ENCODE peak calls at places on chromosomes 13 and 19, in ten cellular contexts. C, M, K, G, U, V, N, I, F and E are unnamed samples.

GRCh38 chr13:38575427-38575826 is 111.5 kb upstream of the FREM2 start:
- DNase-seq in V (no peak), F (no peak), K (no peak), C (no peak), M (no peak), N (no peak), U (no peak), I (no peak), G (no peak), E (no peak)

GRCh38 chr13:22777207-22777606 is 403.6 kb upstream of the SGCG start:
- DNase-seq in G (no peak), N (no peak), V (no peak), M (no peak), F (no peak), U (no peak), K (no peak), C (no peak), I (no peak), E (no peak)

GRCh38 chr13:113457510-113457909 is 4.2 kb upstream of the ADPRHL1 start:
- DNase-seq in G (no peak), K (no peak), U (no peak), C (no peak), F (no peak), M (no peak), V (no peak), I (no peak), N (no peak), E (no peak)

GRCh38 chr19:17347877-17348276 is 10.5 kb downstream of the GTPBP3 start:
- DNase-seq in C (no peak), V (no peak), G (no peak), M (no peak), K (no peak), I (no peak), F (no peak), N (no peak), U (no peak), E (no peak)

GRCh38 chr13:59247166-59247565 is 916.6 kb downstream of the DIAPH3 start:
- DNase-seq in V (no peak), F (no peak), G (no peak), K (no peak), N (no peak), C (no peak), I (peak), U (peak), M (no peak), E (no peak)

GRCh38 chr13:40345654-40346372 is 320.6 kb downstream of the FOXO1 start:
- DNase-seq in N (no peak), K (no peak), V (no peak), M (no peak), C (no peak), I (no peak), U (no peak), F (no peak), G (no peak), E (no peak)

GRCh38 chr13:99980201-99981114 is 1.1 kb upstream of the ZIC2 start:
- DNase-seq in C (no peak), N (peak), K (no peak), F (peak), I (peak), G (no peak), M (peak), U (peak), V (no peak), E (peak)

GRCh38 chr19:8578642-8579265 is 1.5 kb upstream of the MYO1F start:
- DNase-seq in K (peak), N (peak), V (peak), G (peak), M (peak), U (peak), I (peak), C (no peak), F (peak), E (peak)

GRCh38 chr13:102830646-102831045 is 15.2 kb upstream of the ERCC5 start:
- DNase-seq in V (no peak), F (peak), K (no peak), C (no peak), M (peak), N (no peak), G (no peak), I (no peak), U (no peak), E (no peak)

GRCh38 chr13:53066411-53066810 is 37.8 kb downstream of the OLFM4 start:
- DNase-seq in G (no peak), M (no peak), F (no peak), I (no peak), U (no peak), V (no peak), K (no peak), C (no peak), N (no peak), E (no peak)

GRCh38 chr19:8580710-8581281 is 3.6 kb upstream of the MYO1F start:
- DNase-seq in N (peak), V (peak), M (peak), K (peak), C (no peak), I (peak), U (peak), G (peak), F (peak), E (peak)

GRCh38 chr13:85693889-85694511 is 105.2 kb downstream of the SLITRK6 start:
- DNase-seq in K (no peak), I (no peak), M (peak), C (no peak), N (peak), F (no peak), V (no peak), G (no peak), U (no peak), E (peak)

GRCh38 chr19:53824134-53824611 is at the start of gene NLRP12:
- DNase-seq in U (no peak), N (no peak), F (no peak), C (no peak), G (peak), V (no peak), M (no peak), I (no peak), K (no peak), E (no peak)

GRCh38 chr19:20660473-20660872 is 898 bp downstream of the ZNF626 start:
- DNase-seq in M (no peak), N (no peak), U (no peak), G (no peak), C (no peak), F (peak), I (no peak), V (no peak), K (no peak), E (peak)

GRCh38 chr13:22154041-22154440 is 483.2 kb downstream of the FGF9 start:
- DNase-seq in K (no peak), U (no peak), V (no peak), I (no peak), M (no peak), N (no peak), F (no peak), C (no peak), G (no peak), E (no peak)

GRCh38 chr19:38736413-38737280 is 7.6 kb downstream of the CAPN12 start:
- DNase-seq in V (peak), F (no peak), U (no peak), C (no peak), G (peak), M (peak), K (no peak), N (peak), I (peak), E (peak)

GRCh38 chr13:30862707-30863106 is 43.4 kb upstream of the MEDAG start:
- DNase-seq in I (no peak), N (no peak), F (no peak), K (peak), V (no peak), G (no peak), C (no peak), U (peak), M (no peak), E (no peak)

GRCh38 chr19:49017666-49018351 is 918 bp upstream of the LHB start:
- DNase-seq in M (peak), K (no peak), F (peak), U (peak), I (peak), G (no peak), V (peak), N (no peak), C (no peak), E (peak)

GRCh38 chr19:50557009-50557613 is 11.1 kb downstream of the LRRC4B start:
- DNase-seq in C (no peak), I (no peak), G (no peak), M (no peak), F (no peak), K (no peak), V (no peak), U (no peak), N (no peak), E (no peak)

GRCh38 chr19:50555033-50555432 is 13.2 kb downstream of the LRRC4B start:
- DNase-seq in K (no peak), F (no peak), I (no peak), N (no peak), V (no peak), U (no peak), C (no peak), M (no peak), G (no peak), E (no peak)

GRCh38 chr19:50558039-50558438 is 10.2 kb downstream of the LRRC4B start:
- DNase-seq in M (no peak), U (no peak), K (no peak), V (no peak), I (no peak), N (no peak), G (no peak), C (no peak), F (no peak), E (no peak)

GRCh38 chr19:50555447-50556235 is 12.6 kb downstream of the LRRC4B start:
- DNase-seq in U (peak), V (no peak), C (no peak), N (no peak), M (no peak), F (peak), K (no peak), I (no peak), G (no peak), E (no peak)

GRCh38 chr19:50556236-50557008 is 11.8 kb downstream of the LRRC4B start:
- DNase-seq in U (peak), K (no peak), I (peak), F (peak), C (peak), V (peak), G (peak), M (peak), N (peak), E (peak)
- H3K4me3 ChIP-seq in U (peak), K (peak), I (no peak), F (peak), C (peak), V (peak), G (peak), M (peak), N (no peak), E (peak)

GRCh38 chr19:40744554-40745401 is 5.5 kb downstream of the ACTMAP start:
- DNase-seq in N (no peak), K (no peak), M (no peak), C (no peak), F (no peak), U (no peak), G (no peak), V (no peak), I (no peak), E (no peak)
- TF ChIP-seq CTCF in N (peak), K (no peak), M (no peak), C (no peak), F (no peak), U (no peak), G (no peak), V (no peak), I (peak), E (no peak)

GRCh38 chr13:60679928-60680693 is 283.1 kb downstream of the TDRD3 start:
- DNase-seq in C (no peak), K (no peak), M (no peak), U (no peak), I (no peak), V (no peak), N (no peak), G (no peak), F (peak), E (no peak)
- H3K4me3 ChIP-seq in C (no peak), K (no peak), M (no peak), U (no peak), I (no peak), V (no peak), N (no peak), G (no peak), F (no peak), E (no peak)

DNA sequence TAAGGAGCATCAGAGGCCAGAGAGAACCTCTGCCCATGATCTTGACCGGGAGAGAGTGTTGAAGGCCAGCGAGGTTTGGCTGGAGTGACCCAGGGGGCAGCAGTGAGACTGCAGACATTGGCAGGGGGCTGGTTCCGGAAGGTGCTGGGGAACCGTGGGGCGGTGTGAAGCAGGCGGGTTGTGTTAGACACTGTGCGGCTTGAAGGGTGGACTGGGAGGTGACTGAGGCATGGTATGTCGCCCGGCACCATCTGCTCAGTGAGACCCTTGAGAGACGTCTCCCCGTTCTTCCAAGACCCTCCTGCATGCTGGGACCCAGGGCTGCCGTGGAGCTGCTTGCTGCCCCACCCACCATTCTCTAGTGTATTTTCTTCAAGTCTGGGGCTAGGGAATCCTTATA is 24.6 kb downstream of the CARM1 start:
- DNase-seq in K (no peak), C (no peak), G (no peak), V (no peak), U (no peak), N (no peak), M (no peak), I (no peak), F (no peak), E (no peak)
- TF ChIP-seq CTCF in K (no peak), C (peak), G (no peak), V (no peak), U (no peak), N (peak), M (peak), I (no peak), F (no peak), E (no peak)

GRCh38 chr13:51689597-51689996 is 105.3 kb downstream of the WDFY2 start:
- DNase-seq in N (no peak), F (peak), M (no peak), K (no peak), V (no peak), U (no peak), C (no peak), I (no peak), G (no peak), E (no peak)
- H3K4me3 ChIP-seq in N (no peak), F (no peak), M (no peak), K (no peak), V (no peak), U (no peak), C (no peak), I (no peak), G (no peak), E (no peak)

GRCh38 chr19:1590641-1591397 is 1.8 kb downstream of the MBD3 start:
- DNase-seq in C (no peak), F (peak), I (no peak), N (no peak), V (no peak), G (no peak), M (no peak), K (no peak), U (no peak), E (peak)
- TF ChIP-seq CTCF in C (peak), F (peak), I (no peak), N (peak), V (peak), G (no peak), M (peak), K (no peak), U (no peak), E (peak)

GRCh38 chr19:15381429-15381828 is 1.8 kb upstream of the AKAP8 start:
- DNase-seq in N (no peak), F (no peak), G (no peak), V (no peak), I (no peak), C (no peak), K (no peak), M (no peak), U (no peak), E (no peak)
- H3K4me3 ChIP-seq in N (no peak), F (no peak), G (no peak), V (no peak), I (no peak), C (no peak), K (no peak), M (no peak), U (no peak), E (no peak)

GRCh38 chr13:46682015-46682414 is 114.9 kb downstream of the ESD start:
- DNase-seq in U (no peak), M (no peak), K (no peak), C (no peak), I (no peak), V (no peak), N (no peak), F (no peak), G (no peak), E (no peak)

GRCh38 chr13:46683879-46684278 is 113.1 kb downstream of the ESD start:
- DNase-seq in I (no peak), N (no peak), F (no peak), V (no peak), M (no peak), U (no peak), G (no peak), K (no peak), C (no peak), E (no peak)

GRCh38 chr13:46675016-46675415 is 121.9 kb downstream of the ESD start:
- DNase-seq in C (no peak), K (no peak), G (no peak), U (no peak), M (no peak), N (no peak), V (no peak), F (no peak), I (no peak), E (no peak)

GRCh38 chr13:46676378-46676725 is 120.6 kb downstream of the ESD start:
- DNase-seq in F (no peak), N (peak), I (no peak), V (no peak), M (peak), U (no peak), C (no peak), K (no peak), G (no peak), E (peak)

DNA sequence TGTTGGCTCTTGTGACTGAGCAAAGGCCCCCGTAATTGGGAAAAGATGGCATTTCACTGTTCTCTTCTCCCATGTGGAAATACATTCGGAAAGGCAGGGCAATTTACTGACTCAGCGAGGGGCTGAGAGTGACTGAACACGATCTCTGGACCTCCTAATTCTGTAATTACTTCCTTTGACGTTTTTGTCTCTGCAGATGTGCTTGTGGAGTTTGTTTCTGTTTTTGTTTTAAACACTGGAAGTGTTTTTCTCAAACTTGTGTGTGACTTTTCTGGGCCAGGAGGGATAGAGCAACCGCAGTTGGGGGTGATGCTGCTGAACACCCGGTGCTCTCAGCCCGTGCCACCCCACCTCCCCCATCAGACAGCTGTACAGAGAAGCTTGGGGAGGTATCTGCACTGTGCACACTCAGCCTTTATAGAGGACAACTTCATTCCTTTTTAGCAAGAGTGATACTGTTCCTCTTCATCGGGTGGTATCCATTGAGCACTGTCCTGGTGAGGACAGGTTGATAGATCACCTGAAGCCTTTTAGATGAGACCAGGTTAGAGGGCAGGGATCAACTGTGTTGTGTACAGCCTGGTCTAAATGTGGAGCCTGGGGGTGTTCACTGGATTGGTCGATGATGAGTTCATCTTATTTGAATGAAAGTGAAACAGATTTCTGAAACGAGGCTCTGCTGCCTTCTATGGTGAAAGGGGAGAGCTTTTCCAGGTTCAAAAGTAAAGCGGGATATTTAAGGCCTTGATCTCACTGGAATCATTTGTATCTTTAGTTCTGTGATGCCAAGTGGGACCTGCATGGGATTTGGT is 117.4 kb downstream of the ESD start:
- DNase-seq in M (no peak), F (peak), V (peak), U (no peak), K (no peak), C (no peak), N (no peak), G (no peak), I (no peak), E (no peak)
- TF ChIP-seq CTCF in M (no peak), F (peak), V (no peak), U (peak), K (no peak), C (peak), N (no peak), G (no peak), I (no peak), E (no peak)

DNA sequence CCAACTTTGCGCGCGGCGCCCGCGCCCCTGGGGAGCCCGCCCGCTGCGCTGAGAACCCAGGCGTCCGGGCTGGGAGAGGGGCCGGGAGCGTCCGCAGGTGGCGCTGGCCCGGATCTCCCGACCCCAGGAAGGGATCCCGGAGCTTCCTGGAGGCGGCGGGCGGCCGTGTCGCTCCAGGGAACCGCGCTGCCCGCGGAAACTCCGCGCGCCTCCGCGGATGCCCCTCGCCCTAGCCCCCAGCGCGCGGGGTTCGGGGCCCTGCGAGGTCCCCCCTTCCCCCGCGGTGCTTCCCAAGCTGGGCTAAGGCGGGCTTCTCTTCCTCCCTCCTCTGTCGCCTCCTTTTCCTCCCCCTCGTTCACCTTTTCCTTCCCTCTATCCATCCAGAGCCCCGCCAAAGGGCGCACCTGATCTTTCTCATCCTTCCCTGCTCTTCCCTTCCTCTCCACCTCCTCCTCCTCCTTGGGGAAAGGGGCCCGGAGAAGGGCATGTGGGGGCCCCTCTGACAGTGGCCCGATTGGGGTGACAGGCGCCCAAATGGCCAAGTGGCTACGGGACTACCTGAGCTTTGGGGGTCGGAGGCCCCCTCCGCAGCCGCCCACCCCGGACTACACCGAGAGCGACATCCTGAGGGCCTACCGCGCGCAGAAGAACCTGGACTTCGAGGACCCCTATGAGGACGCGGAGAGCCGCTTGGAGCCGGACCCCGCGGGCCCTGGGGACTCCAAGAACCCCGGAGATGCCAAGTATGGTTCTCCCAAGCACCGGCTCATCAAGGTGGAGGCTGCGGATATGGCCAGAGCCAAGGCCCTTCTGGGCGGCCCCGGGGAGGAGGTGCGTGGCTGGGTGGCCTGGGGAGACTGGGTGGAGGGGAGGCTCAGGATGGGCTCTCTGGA is 710 bp downstream of the SHD start:
- DNase-seq in M (no peak), N (no peak), U (no peak), I (no peak), G (no peak), V (no peak), F (no peak), K (no peak), C (no peak), E (no peak)
- H3K4me3 ChIP-seq in M (no peak), N (no peak), U (peak), I (no peak), G (no peak), V (no peak), F (no peak), K (peak), C (no peak), E (no peak)